ENCODE peak calls at places on chromosomes 5 and 9, in four cellular contexts. N is upper lobe of right lung, M is left ventricle myocardium inferior, L is bronchial epithelial cell. Z is an unnamed sample.

GRCh38 chr9:8858250-8859161 is 1058.9 kb upstream of the DMAC1 start:
- DNase-seq in N (no peak), L (no peak), M (no peak), Z (no peak)

GRCh38 chr9:95027914-95028854 is 289.3 kb downstream of the FANCC start:
- DNase-seq in M (no peak), L (peak), N (no peak), Z (no peak)

GRCh38 chr5:88861213-88861612 is 21.8 kb downstream of the MEF2C start:
- DNase-seq in L (peak), M (no peak), N (no peak), Z (peak)

GRCh38 chr5:124990723-124991122 is 244.3 kb upstream of the ZNF608 start:
- DNase-seq in N (no peak), L (no peak), M (no peak), Z (no peak)

GRCh38 chr9:116653580-116654355 is 33.3 kb upstream of the TRIM32 start:
- DNase-seq in L (peak), M (no peak), N (no peak), Z (peak)

GRCh38 chr9:34540826-34541225 is 18.0 kb upstream of the ENHO start:
- DNase-seq in N (no peak), M (no peak), L (peak), Z (peak)

GRCh38 chr5:57174850-57175525 is 1.1 kb downstream of the GPBP1 start:
- DNase-seq in N (no peak), M (no peak), L (no peak), Z (peak)

GRCh38 chr9:91433180-91433579 is 9.5 kb upstream of the NFIL3 start:
- DNase-seq in L (peak), M (no peak), N (no peak), Z (peak)

GRCh38 chr9:76987594-76988200 is 31.8 kb upstream of the FOXB2 start:
- DNase-seq in N (no peak), M (no peak), L (peak), Z (peak)

GRCh38 chr9:126373241-126373640 is 46.6 kb downstream of the MVB12B start:
- DNase-seq in L (peak), N (no peak), M (no peak), Z (peak)

GRCh38 chr9:36925033-36925432 is 109.0 kb downstream of the PAX5 start:
- DNase-seq in L (no peak), N (no peak), M (no peak), Z (no peak)

GRCh38 chr9:106450549-106450948 is 412.4 kb upstream of the ZNF462 start:
- DNase-seq in L (no peak), N (no peak), M (peak), Z (no peak)

GRCh38 chr5:79133657-79134451 is 22.2 kb downstream of the BHMT start:
- DNase-seq in M (peak), N (no peak), L (peak), Z (peak)

GRCh38 chr9:131349522-131349880 is 44.4 kb upstream of the PRRC2B start:
- DNase-seq in M (no peak), L (no peak), N (no peak), Z (no peak)

GRCh38 chr9:109793196-109793595 is 13.2 kb downstream of the PALM2AKAP2 start:
- DNase-seq in N (no peak), L (peak), M (no peak), Z (peak)

GRCh38 chr5:159041754-159042153 is 58.0 kb downstream of the EBF1 start:
- DNase-seq in N (no peak), L (no peak), M (no peak), Z (no peak)

GRCh38 chr5:58002318-58002717 is 457.6 kb downstream of the PLK2 start:
- DNase-seq in L (peak), N (no peak), M (no peak), Z (peak)

GRCh38 chr5:100535060-100536005 is at the start of gene FAM174A:
- DNase-seq in L (peak), M (peak), N (peak), Z (peak)

DNA sequence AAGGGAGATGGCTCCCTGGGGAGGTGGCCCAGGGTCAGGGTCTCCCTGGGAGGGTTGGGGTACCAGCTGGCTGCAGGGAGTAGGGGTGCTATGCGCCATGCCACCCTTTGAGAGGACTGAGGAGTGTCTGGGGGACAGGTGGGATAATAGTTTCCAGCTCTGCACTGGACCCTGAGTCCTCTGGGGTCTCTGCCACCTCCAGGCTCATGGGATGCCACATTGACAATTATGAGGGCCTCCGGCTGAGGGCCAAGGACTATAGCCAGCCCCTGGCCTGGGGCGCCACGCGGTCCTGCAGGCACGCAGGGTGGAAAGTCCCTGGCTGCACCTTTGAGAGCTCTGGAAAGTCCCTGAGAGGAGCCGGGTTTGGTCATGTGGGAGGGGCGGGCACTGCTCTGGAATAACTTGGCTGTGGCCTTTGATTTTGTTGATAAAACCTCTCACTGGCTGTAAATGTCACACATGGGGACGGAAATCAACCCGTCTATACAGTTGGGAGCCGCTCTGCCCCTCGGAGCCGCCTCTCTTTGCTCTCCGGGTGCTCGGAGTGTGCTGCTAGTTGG is 16.0 kb downstream of the TRAF2 start:
- DNase-seq in N (peak), M (peak), L (peak), Z (peak)
- H3K4me3 ChIP-seq in N (no peak), M (peak), L (no peak), Z (no peak)

GRCh38 chr5:141040763-141041426 is 10.3 kb upstream of the PCDHB1 start:
- DNase-seq in M (peak), L (peak), N (peak), Z (peak)

GRCh38 chr5:141039061-141039460 is 12.1 kb upstream of the PCDHB1 start:
- DNase-seq in M (no peak), L (no peak), N (no peak), Z (no peak)

GRCh38 chr5:141040093-141040762 is 10.9 kb upstream of the PCDHB1 start:
- DNase-seq in N (peak), M (peak), L (peak), Z (peak)

GRCh38 chr5:141041427-141041785 is 9.8 kb upstream of the PCDHB1 start:
- DNase-seq in N (no peak), M (no peak), L (no peak), Z (no peak)

GRCh38 chr5:141039517-141039916 is 11.7 kb upstream of the PCDHB1 start:
- DNase-seq in L (no peak), M (no peak), N (no peak), Z (no peak)
- H3K4me3 ChIP-seq in L (no peak), M (no peak), N (no peak), Z (no peak)

GRCh38 chr5:31635446-31635845 is 3.5 kb upstream of the PDZD2 start:
- DNase-seq in M (no peak), N (no peak), L (no peak), Z (no peak)
- H3K4me3 ChIP-seq in M (no peak), N (no peak), L (no peak), Z (no peak)

GRCh38 chr9:33446507-33447403 is 638 bp downstream of the AQP3 start:
- DNase-seq in N (peak), M (peak), L (peak), Z (peak)

GRCh38 chr9:33449715-33450114 is 2.3 kb upstream of the AQP3 start:
- DNase-seq in N (no peak), L (no peak), M (no peak), Z (no peak)

GRCh38 chr9:33448159-33448511 is 742 bp upstream of the AQP3 start:
- DNase-seq in L (peak), M (no peak), N (no peak), Z (peak)

GRCh38 chr9:33445941-33446506 is 1.4 kb downstream of the AQP3 start:
- DNase-seq in N (no peak), M (no peak), L (no peak), Z (no peak)

DNA sequence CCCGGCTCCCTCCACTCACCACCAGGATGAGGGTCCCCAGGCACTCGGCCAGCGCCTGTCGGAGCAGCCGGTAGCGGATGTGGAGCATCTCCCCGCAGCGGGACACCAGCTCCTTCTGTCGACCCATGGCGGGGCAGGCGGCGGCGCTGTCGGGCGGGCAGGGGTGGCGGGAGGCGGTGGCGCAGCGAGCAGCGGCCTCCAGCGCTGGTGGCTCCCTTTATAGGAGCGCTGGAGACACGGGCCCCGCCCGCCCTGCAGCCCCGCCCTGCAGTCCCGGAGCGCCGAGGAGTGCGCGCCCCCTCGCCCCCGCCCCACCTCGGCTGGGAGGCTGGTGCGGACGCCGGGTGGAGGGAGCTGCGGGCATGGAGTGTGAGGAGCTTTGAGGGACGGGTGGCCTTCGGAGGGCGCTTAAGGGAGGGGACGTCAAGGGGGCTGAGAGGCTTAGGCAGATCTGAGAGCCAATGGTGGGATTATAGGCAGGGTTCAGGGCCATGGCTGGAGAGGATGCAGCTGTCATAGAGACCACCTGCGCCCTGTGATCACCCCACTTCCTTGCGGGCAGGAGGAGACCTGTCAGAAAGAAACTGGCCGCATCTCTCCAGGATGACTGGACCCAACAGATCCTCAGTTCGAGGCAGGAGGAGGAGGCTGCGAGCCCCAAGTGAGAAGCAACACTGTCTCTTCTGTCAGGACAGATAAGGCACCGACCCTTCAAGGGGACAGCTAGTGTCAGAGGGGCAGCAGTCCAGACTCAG is at the start of gene AQP3:
- DNase-seq in N (peak), L (no peak), M (peak), Z (peak)
- H3K4me3 ChIP-seq in N (peak), L (peak), M (peak), Z (peak)